ENCODE peak calls at places on chromosome X, in five cellular contexts. G is GM04503, F is HT1080, E is Daoy, P is GM10248. Z is an unnamed sample.
A peak's percentile ranks its signal among the peaks of the same experiment; 100 is the strongest.

GRCh38 chrX:148466292-148466691 is 34.1 kb upstream of the AFF2 start:
- DNase-seq in E (no peak), P (no peak), G (no peak), F (peak; percentile 23), Z (no peak)

GRCh38 chrX:138711399-138712347 is at the start of gene FGF13:
- DNase-seq in G (no peak), E (peak; percentile 49), F (peak; percentile 48), P (no peak), Z (no peak)

GRCh38 chrX:111282141-111282540 is 11.9 kb upstream of the CAPN6 start:
- DNase-seq in F (no peak), E (no peak), P (no peak), G (no peak), Z (no peak)

GRCh38 chrX:133229361-133229760 is 11.2 kb upstream of the TFDP3 start:
- DNase-seq in G (no peak), P (no peak), E (peak; percentile 47), F (peak; percentile 90), Z (no peak)

GRCh38 chrX:1323315-1323714 is 13.3 kb upstream of the IL3RA start:
- DNase-seq in P (peak; percentile 79), G (no peak), F (peak; percentile 42), E (peak; percentile 52), Z (peak; percentile 13)

GRCh38 chrX:72018277-72019112 is 107.8 kb downstream of the NHSL2 start:
- DNase-seq in P (peak; percentile 78), F (peak; percentile 82), E (peak; percentile 91), G (no peak), Z (peak; percentile 88)

GRCh38 chrX:118508221-118508620 is 12.6 kb downstream of the DOCK11 start:
- DNase-seq in P (no peak), E (no peak), F (no peak), G (no peak), Z (no peak)

GRCh38 chrX:121161501-121161933 is 114.1 kb downstream of the GLUD2 start:
- DNase-seq in G (no peak), P (no peak), F (no peak), E (no peak), Z (no peak)

GRCh38 chrX:23434356-23434884 is 99.8 kb downstream of the PTCHD1 start:
- DNase-seq in P (no peak), E (peak; percentile 19), F (peak; percentile 57), G (no peak), Z (no peak)

GRCh38 chrX:72121381-72121780 is 10.3 kb downstream of the RTL5 start:
- DNase-seq in G (peak; percentile 49), E (peak; percentile 80), F (peak; percentile 84), P (peak; percentile 26), Z (peak; percentile 68)

GRCh38 chrX:104343408-104344129 is 88.8 kb upstream of the ESX1 start:
- DNase-seq in E (peak; percentile 54), P (peak; percentile 12), F (peak; percentile 86), G (peak; percentile 44), Z (peak; percentile 89)

GRCh38 chrX:57595381-57595811 is 3.6 kb downstream of the ZXDB start:
- DNase-seq in E (no peak), F (peak; percentile 53), G (peak; percentile 41), P (no peak), Z (peak; percentile 87)

GRCh38 chrX:109847257-109848187 is 114.5 kb upstream of the ACSL4 start:
- DNase-seq in E (peak; percentile 23), P (no peak), G (peak; percentile 82), F (peak; percentile 85), Z (peak; percentile 82)

GRCh38 chrX:50114113-50114512 is 86.7 kb downstream of the AKAP4 start:
- DNase-seq in P (no peak), G (no peak), E (no peak), F (no peak), Z (no peak)

GRCh38 chrX:97968376-97969104 is 1084.8 kb downstream of the RPA4 start:
- DNase-seq in E (no peak), F (no peak), P (no peak), G (no peak), Z (no peak)

GRCh38 chrX:15241258-15241657 is 28.6 kb downstream of the ASB9 start:
- DNase-seq in G (no peak), F (no peak), P (no peak), E (no peak), Z (no peak)

GRCh38 chrX:41779058-41779564 is 55.1 kb downstream of the GPR82 start:
- DNase-seq in F (peak; percentile 73), P (no peak), G (peak; percentile 12), E (peak; percentile 73), Z (peak; percentile 87)

GRCh38 chrX:88072339-88073030 is 554.9 kb downstream of the KLHL4 start:
- DNase-seq in G (no peak), P (no peak), F (no peak), E (no peak), Z (no peak)

GRCh38 chrX:121858867-121859647 is 811.6 kb downstream of the GLUD2 start:
- DNase-seq in G (no peak), F (no peak), P (no peak), E (peak; percentile 12), Z (no peak)

GRCh38 chrX:139077303-139078131 is 366.0 kb upstream of the FGF13 start:
- DNase-seq in F (peak; percentile 81), P (no peak), G (peak; percentile 72), E (peak; percentile 21), Z (peak; percentile 69)

GRCh38 chrX:1453951-1454785 is 1.5 kb upstream of the ASMTL start:
- DNase-seq in F (peak; percentile 85), P (peak; percentile 82), G (no peak), E (peak; percentile 75), Z (peak; percentile 80)

GRCh38 chrX:123399709-123400108 is 215.6 kb downstream of the GRIA3 start:
- DNase-seq in F (peak; percentile 4), E (no peak), P (no peak), G (no peak), Z (no peak)

GRCh38 chrX:11367609-11368430 is 74.6 kb downstream of the AMELX start:
- DNase-seq in F (peak; percentile 68), P (no peak), G (no peak), E (peak; percentile 8), Z (peak; percentile 60)

GRCh38 chrX:17291998-17292658 is 82.9 kb upstream of the NHS start:
- DNase-seq in P (no peak), E (no peak), F (no peak), G (no peak), Z (no peak)

GRCh38 chrX:42073468-42073867 is 150.1 kb upstream of the CASK start:
- DNase-seq in E (no peak), G (no peak), P (no peak), F (no peak), Z (no peak)

GRCh38 chrX:132671229-132671641 is 182.4 kb upstream of the MBNL3 start:
- DNase-seq in G (no peak), E (peak; percentile 12), F (peak; percentile 59), P (no peak), Z (no peak)

GRCh38 chrX:85379174-85379907 is at the start of gene POF1B:
- DNase-seq in E (no peak), F (no peak), G (no peak), P (no peak), Z (no peak)

GRCh38 chrX:42955349-42955748 is 177.4 kb upstream of the PPP1R2C start:
- DNase-seq in P (no peak), F (no peak), E (no peak), G (no peak), Z (no peak)

GRCh38 chrX:48569958-48570357 is 4.3 kb upstream of the RBM3 start:
- DNase-seq in F (peak; percentile 70), P (no peak), G (peak; percentile 17), E (peak; percentile 47), Z (peak; percentile 66)

GRCh38 chrX:154748712-154749339 is 2.1 kb downstream of the GAB3 start:
- DNase-seq in G (no peak), F (peak; percentile 60), E (peak; percentile 37), P (peak; percentile 44), Z (peak; percentile 67)

GRCh38 chrX:120794525-120794975 is 81.1 kb downstream of the CT47B1 start:
- DNase-seq in P (no peak), F (peak; percentile 65), G (no peak), E (no peak), Z (peak; percentile 53)

GRCh38 chrX:37302569-37302968 is 46.6 kb upstream of the PRRG1 start:
- DNase-seq in F (peak; percentile 2), E (peak; percentile 5), G (no peak), P (no peak), Z (peak; percentile 6)

GRCh38 chrX:9905288-9905687 is 61.9 kb upstream of the CLDN34 start:
- DNase-seq in F (peak; percentile 16), P (no peak), E (no peak), G (no peak), Z (peak; percentile 48)

GRCh38 chrX:111372065-111372464 is 39.9 kb downstream of the DCX start:
- DNase-seq in F (no peak), P (no peak), E (no peak), G (no peak), Z (no peak)

Z was measured in ELR.